ENCODE peak calls at places on chromosomes 11 and 22, in six cellular contexts. A is Peyer's patch; K is breast epithelium; X is body of pancreas; M is CD8-positive, alpha-beta memory T cell; G is pancreas. V is an unnamed sample.

GRCh38 chr11:8333431-8334401 is 70.0 kb upstream of the LMO1 start:
- DNase-seq in A (no peak), K (no peak), X (peak; percentile 8), M (no peak), G (no peak), V (no peak)

GRCh38 chr11:69521461-69521860 is 40.0 kb downstream of the LINC01488 start:
- DNase-seq in M (no peak), A (no peak), K (no peak), G (no peak), X (no peak), V (no peak)

GRCh38 chr22:40472036-40472435 is 101.6 kb downstream of the SGSM3 start:
- DNase-seq in M (no peak), K (no peak), X (no peak), A (no peak), G (no peak), V (no peak)

GRCh38 chr11:16111690-16112089 is 244.7 kb downstream of the SOX6 start:
- DNase-seq in X (no peak), K (no peak), G (no peak), M (no peak), A (no peak), V (no peak)

GRCh38 chr11:47725445-47726442 is 10.6 kb upstream of the AGBL2 start:
- DNase-seq in X (no peak), A (no peak), M (no peak), K (no peak), G (no peak), V (no peak)

GRCh38 chr11:43359432-43359818 is 705 bp downstream of the TTC17 start:
- DNase-seq in M (no peak), A (no peak), K (no peak), X (no peak), G (no peak), V (peak; percentile 50)

GRCh38 chr22:29480512-29481264 is 670 bp downstream of the NEFH start:
- DNase-seq in X (peak; percentile 20), K (no peak), G (no peak), M (peak; percentile 12), A (no peak), V (no peak)

GRCh38 chr11:78420796-78421209 is 3.2 kb upstream of the GAB2 start:
- DNase-seq in X (peak; percentile 70), A (peak; percentile 89), K (peak; percentile 32), M (no peak), G (no peak), V (no peak)

GRCh38 chr22:39690901-39691620 is 120.5 kb downstream of the CACNA1I start:
- DNase-seq in M (no peak), A (no peak), K (no peak), X (no peak), G (no peak), V (no peak)

GRCh38 chr11:64856382-64857227 is 12.2 kb upstream of the CDC42BPG start:
- DNase-seq in M (no peak), G (no peak), X (peak; percentile 64), K (peak; percentile 76), A (no peak), V (peak; percentile 87)

GRCh38 chr11:65814960-65815565 is 18.7 kb upstream of the SNX32 start:
- DNase-seq in A (no peak), G (no peak), X (no peak), K (no peak), M (no peak), V (no peak)

GRCh38 chr11:44110231-44110679 is 14.8 kb downstream of the EXT2 start:
- DNase-seq in A (peak; percentile 41), K (peak; percentile 26), G (no peak), X (peak; percentile 54), M (peak; percentile 22), V (peak; percentile 51)

GRCh38 chr11:5521540-5521939 is 5.0 kb upstream of the UBQLNL start:
- DNase-seq in A (no peak), G (no peak), K (no peak), X (no peak), M (no peak), V (no peak)

GRCh38 chr11:102604875-102605274 is 20.3 kb downstream of the MMP20 start:
- DNase-seq in M (no peak), G (no peak), K (no peak), X (no peak), A (no peak), V (no peak)

GRCh38 chr11:6607190-6607635 is 3.6 kb downstream of the ILK start:
- DNase-seq in K (peak; percentile 9), G (no peak), A (no peak), M (no peak), X (no peak), V (no peak)

GRCh38 chr11:17544181-17544622 is at the start of gene USH1C:
- DNase-seq in G (peak; percentile 80), M (no peak), K (no peak), X (peak; percentile 43), A (no peak), V (peak; percentile 84)

GRCh38 chr22:36087784-36088183 is 59.2 kb upstream of the RBFOX2 start:
- DNase-seq in X (no peak), G (no peak), A (no peak), K (no peak), M (no peak), V (no peak)

GRCh38 chr22:36085476-36086169 is 57.0 kb upstream of the RBFOX2 start:
- DNase-seq in A (no peak), K (no peak), G (no peak), X (no peak), M (no peak), V (no peak)

GRCh38 chr22:36086629-36087254 is 58.1 kb upstream of the RBFOX2 start:
- DNase-seq in M (no peak), X (no peak), K (no peak), G (no peak), A (no peak), V (no peak)

GRCh38 chr22:36086170-36086490 is 57.5 kb upstream of the RBFOX2 start:
- DNase-seq in M (no peak), K (no peak), X (no peak), A (no peak), G (no peak), V (peak; percentile 52)

DNA sequence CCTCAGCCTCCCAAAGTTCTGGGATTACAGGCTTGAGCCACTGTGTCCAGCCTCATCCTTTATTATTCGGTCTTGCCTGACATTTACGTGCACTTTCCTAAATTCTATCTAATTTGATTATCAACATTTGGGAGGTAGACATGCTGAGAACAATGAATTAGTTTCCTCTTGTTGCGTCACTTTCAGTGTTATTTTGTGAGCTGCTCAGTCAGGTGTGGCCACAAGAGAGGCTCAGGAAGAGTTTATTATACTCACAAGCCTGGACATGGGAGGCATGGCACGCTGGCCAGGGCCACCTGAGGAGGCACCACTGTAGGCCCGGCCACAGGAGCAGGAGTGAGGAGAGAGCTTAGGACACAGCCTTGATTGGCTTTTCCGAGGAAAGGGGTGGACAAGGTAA is 59.7 kb upstream of the RBFOX2 start:
- DNase-seq in M (no peak), A (no peak), X (no peak), G (no peak), K (no peak), V (no peak)
- H3K27ac ChIP-seq in M (no peak overlapping the region), A (no peak overlapping the region), X (no peak overlapping the region), G (no peak overlapping the region), K (no peak overlapping the region), V (no peak overlapping the region)

GRCh38 chr22:19291218-19291579 is 320 bp downstream of the CLTCL1 start:
- DNase-seq in K (no peak), M (peak; percentile 27), A (peak; percentile 18), X (peak; percentile 19), G (peak; percentile 73), V (no peak)
- H3K4me1 ChIP-seq in K (no peaks in the 10 kb centered on the region), M (peaks cover 17% of the 10 kb centered on the region), A (no peaks in the 10 kb centered on the region), X (peaks cover 17% of the 10 kb centered on the region), G (no peaks in the 10 kb centered on the region), V (no peaks in the 10 kb centered on the region)

GRCh38 chr11:118565062-118565461 is 669 bp downstream of the IFT46 start:
- DNase-seq in X (no peak), A (no peak), M (no peak), K (peak; percentile 66), G (no peak), V (no peak)
- H3K4me3 ChIP-seq in X (no peak overlapping the region), A (peak overlapping the region; percentile 49), M (no peak overlapping the region), K (peak overlapping the region; percentile 77), G (peak overlapping the region; percentile 64), V (no peak overlapping the region)

GRCh38 chr22:38310518-38311330 is 6.5 kb downstream of the CSNK1E start:
- DNase-seq in M (no peak), G (no peak), A (no peak), K (no peak), X (no peak), V (no peak)

GRCh38 chr22:38312261-38312800 is 4.9 kb downstream of the CSNK1E start:
- DNase-seq in M (no peak), K (no peak), G (no peak), A (no peak), X (no peak), V (no peak)

GRCh38 chr22:38313384-38313955 is 3.8 kb downstream of the CSNK1E start:
- DNase-seq in G (no peak), X (no peak), K (no peak), M (no peak), A (peak; percentile 63), V (no peak)

GRCh38 chr22:38309614-38310517 is 7.4 kb downstream of the CSNK1E start:
- DNase-seq in A (no peak), G (no peak), M (no peak), K (no peak), X (no peak), V (no peak)

DNA sequence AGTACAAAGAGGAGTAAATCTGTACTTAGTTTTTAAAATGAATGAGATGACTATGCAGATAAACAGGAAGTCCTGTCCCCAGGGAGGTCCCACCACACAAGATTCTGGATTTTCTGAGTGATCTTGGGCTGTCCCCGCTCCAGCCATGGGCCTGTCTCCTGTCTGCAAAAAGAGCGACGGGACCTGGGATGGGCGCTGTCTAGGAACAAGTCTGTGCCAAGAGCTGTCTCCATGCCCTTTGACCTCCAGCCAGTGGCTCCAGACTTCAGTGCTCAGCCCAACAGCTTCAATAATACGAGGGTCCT is 6.0 kb downstream of the CSNK1E start:
- DNase-seq in X (no peak), K (no peak), A (peak; percentile 62), M (no peak), G (no peak), V (no peak)
- H3K27ac ChIP-seq in X (no peak overlapping the region), K (peak overlapping the region; percentile 98), A (peak overlapping the region; percentile 93), M (no peak overlapping the region), G (no peak overlapping the region), V (no peak overlapping the region)

GRCh38 chr11:2779499-2779980 is 79.7 kb upstream of the KCNQ1OT1 start:
- DNase-seq in M (no peak), K (no peak), A (no peak), G (no peak), X (no peak), V (no peak)

GRCh38 chr11:2777871-2778629 is 78.3 kb upstream of the KCNQ1OT1 start:
- DNase-seq in M (no peak), K (peak; percentile 20), G (peak; percentile 62), X (peak; percentile 8), A (peak; percentile 10), V (no peak)

GRCh38 chr11:2777396-2777795 is 77.6 kb upstream of the KCNQ1OT1 start:
- DNase-seq in M (no peak), A (peak; percentile 10), K (peak; percentile 35), G (peak; percentile 49), X (peak; percentile 30), V (no peak)

GRCh38 chr11:2779981-2780849 is 80.4 kb upstream of the KCNQ1OT1 start:
- DNase-seq in A (peak; percentile 14), M (no peak), X (peak; percentile 18), G (peak; percentile 63), K (peak; percentile 17), V (no peak)

GRCh38 chr11:2778630-2779498 is 79.1 kb upstream of the KCNQ1OT1 start:
- DNase-seq in M (no peak), G (peak; percentile 88), A (peak; percentile 15), K (peak; percentile 81), X (peak; percentile 92), V (peak; percentile 92)
- H3K4me1 ChIP-seq in M (peaks cover 6% of the 10 kb centered on the region), G (peaks cover 35% of the 10 kb centered on the region), A (peaks cover 9% of the 10 kb centered on the region), K (no peaks in the 10 kb centered on the region), X (peaks cover 49% of the 10 kb centered on the region), V (no peaks in the 10 kb centered on the region)

GRCh38 chr22:17371446-17371845 is 2.2 kb downstream of the CECR2 start:
- DNase-seq in K (no peak), G (no peak), M (no peak), X (no peak), A (no peak), V (no peak)
- H3K4me3 ChIP-seq in K (no peak overlapping the region), G (no peak overlapping the region), M (no peak overlapping the region), X (no peak overlapping the region), A (no peak overlapping the region), V (no peak overlapping the region)

V was measured in small intestine.